ENCODE peak calls at places on chromosomes 11 and 22, in ten cellular contexts. A is activated CD4-positive, alpha-beta T cell treated with anti-CD3 and anti-CD28 coated beads, Interleukin-2, amount 50 U/mL, for 1 hour; E is GM12891; Q is SW 1271; L is hypothalamus; I is activated gamma-delta T cell treated with Interleukin-2 at 50 U/mL for 16 hours; B is NCI-H2081 treated with DMSO at 0.1 percent for 48 hours; J is left colon; V is NCI-H1417 treated with DMSO at 0.1 percent for 48 hours; T is SJSA1. M is an unnamed sample.

GRCh38 chr11:77130763-77131513 is 2.9 kb downstream of the MYO7A start:
- DNase-seq in L (peak), B (no peak), J (no peak), A (no peak), E (no peak), V (no peak), Q (no peak), T (no peak), I (no peak), M (no peak)

GRCh38 chr22:27719535-27720227 is 81.9 kb downstream of the MN1 start:
- DNase-seq in I (no peak), T (peak), L (peak), J (peak), B (no peak), V (no peak), A (no peak), Q (no peak), E (no peak), M (no peak)

GRCh38 chr11:77065878-77066228 is 918 bp upstream of the CAPN5 start:
- DNase-seq in J (no peak), Q (no peak), L (no peak), V (no peak), E (no peak), A (no peak), T (no peak), B (no peak), I (no peak), M (no peak)

GRCh38 chr22:20243176-20243544 is 25.0 kb downstream of the RTN4R start:
- DNase-seq in T (no peak), L (no peak), I (no peak), J (no peak), V (no peak), Q (no peak), B (no peak), E (no peak), A (no peak), M (no peak)

GRCh38 chr11:81237139-81237538 is 1496.5 kb downstream of the FAM181B start:
- DNase-seq in E (no peak), L (no peak), J (no peak), Q (no peak), B (no peak), A (no peak), I (no peak), T (no peak), V (peak), M (peak)

GRCh38 chr11:68306636-68307035 is 5.8 kb upstream of the LRP5 start:
- DNase-seq in J (no peak), V (no peak), E (no peak), A (no peak), B (no peak), Q (no peak), L (no peak), I (no peak), T (no peak), M (no peak)

GRCh38 chr11:65662247-65662801 is 392 bp downstream of the RELA start:
- DNase-seq in J (peak), I (no peak), T (peak), L (no peak), V (no peak), B (no peak), E (no peak), Q (no peak), A (no peak), M (no peak)

GRCh38 chr11:19714387-19715363 is 2.0 kb downstream of the NAV2 start:
- DNase-seq in I (no peak), Q (peak), B (no peak), T (peak), V (no peak), J (peak), L (peak), E (no peak), A (no peak), M (peak)

GRCh38 chr22:30212363-30212995 is 34.1 kb downstream of the LIF start:
- DNase-seq in T (peak), B (no peak), A (no peak), J (peak), L (peak), Q (peak), E (no peak), I (no peak), V (no peak), M (peak)

GRCh38 chr11:126416542-126417090 is 61.1 kb downstream of the ST3GAL4 start:
- DNase-seq in E (peak), L (peak), T (no peak), V (no peak), Q (no peak), B (peak), I (peak), A (peak), J (peak), M (no peak)

GRCh38 chr11:72984448-72985077 is 157.6 kb downstream of the FCHSD2 start:
- DNase-seq in Q (no peak), E (no peak), B (no peak), T (no peak), L (no peak), A (no peak), J (no peak), I (no peak), V (no peak), M (no peak)